ENCODE peak calls at places on chromosomes 11 and 22, in eight cellular contexts. D, H, Y, V, S, N, R and I are unnamed samples.

GRCh38 chr22:22037740-22038139 is 55.2 kb upstream of the TOP3B start:
- DNase-seq in D (no peak), H (no peak), Y (no peak), V (no peak), S (no peak), N (no peak), R (peak), I (no peak)

GRCh38 chr11:76673164-76674142 is 2.9 kb upstream of the LRRC32 start:
- DNase-seq in D (no peak), H (no peak), Y (no peak), V (no peak), S (no peak), N (no peak), R (no peak), I (no peak)

GRCh38 chr11:74024630-74025029 is 15.7 kb upstream of the UCP3 start:
- DNase-seq in D (peak), H (peak), Y (no peak), V (no peak), S (peak), N (peak), R (peak), I (peak)

GRCh38 chr22:42114721-42115120 is 15.9 kb downstream of the CYP2D6 start:
- DNase-seq in D (no peak), H (no peak), Y (peak), V (no peak), S (no peak), N (no peak), R (peak), I (no peak)

GRCh38 chr22:41217553-41218157 is 12.5 kb downstream of the L3MBTL2 start:
- DNase-seq in D (peak), H (peak), Y (no peak), V (peak), S (peak), N (peak), R (peak), I (peak)

GRCh38 chr22:24051028-24051427 is 39.9 kb downstream of the CABIN1 start:
- DNase-seq in D (no peak), H (no peak), Y (no peak), V (no peak), S (no peak), N (no peak), R (no peak), I (no peak)

GRCh38 chr11:115322553-115323203 is 181.5 kb downstream of the CADM1 start:
- DNase-seq in D (no peak), H (no peak), Y (no peak), V (no peak), S (no peak), N (no peak), R (no peak), I (no peak)

GRCh38 chr11:128911239-128911638 is 20.1 kb downstream of the KCNJ5 start:
- DNase-seq in D (no peak), H (no peak), Y (no peak), V (no peak), S (no peak), N (no peak), R (no peak), I (no peak)

GRCh38 chr22:44521326-44521725 is 23.3 kb upstream of the RTL6 start:
- DNase-seq in D (no peak), H (no peak), Y (no peak), V (no peak), S (no peak), N (no peak), R (no peak), I (no peak)

GRCh38 chr11:17443926-17444690 is 32.5 kb downstream of the ABCC8 start:
- DNase-seq in D (no peak), H (no peak), Y (no peak), V (no peak), S (no peak), N (no peak), R (no peak), I (no peak)

GRCh38 chr11:132632641-132633124 is 899.6 kb downstream of the OPCML start:
- DNase-seq in D (no peak), H (no peak), Y (no peak), V (no peak), S (no peak), N (no peak), R (peak), I (no peak)

GRCh38 chr22:29073618-29074275 is 912 bp downstream of the KREMEN1 start:
- DNase-seq in D (peak), H (peak), Y (no peak), V (peak), S (no peak), N (peak), R (no peak), I (peak)

GRCh38 chr11:41943671-41944070 is 484.2 kb upstream of the LRRC4C start:
- DNase-seq in D (no peak), H (no peak), Y (no peak), V (no peak), S (no peak), N (no peak), R (no peak), I (no peak)

GRCh38 chr11:123235687-123236261 is 40.7 kb upstream of the CLMP start:
- DNase-seq in D (no peak), H (no peak), Y (no peak), V (peak), S (no peak), N (peak), R (peak), I (no peak)

GRCh38 chr11:34339149-34340064 is 18.4 kb downstream of the ABTB2 start:
- DNase-seq in D (no peak), H (no peak), Y (peak), V (no peak), S (no peak), N (no peak), R (no peak), I (no peak)

GRCh38 chr11:20363500-20364411 is at the start of gene HTATIP2:
- DNase-seq in D (peak), H (peak), Y (peak), V (peak), S (no peak), N (peak), R (peak), I (peak)

GRCh38 chr22:20852076-20852475 is 6.5 kb downstream of the PI4KA start:
- DNase-seq in D (no peak), H (peak), Y (no peak), V (no peak), S (no peak), N (no peak), R (no peak), I (no peak)

GRCh38 chr22:20246368-20247009 is 21.6 kb downstream of the RTN4R start:
- DNase-seq in D (no peak), H (no peak), Y (no peak), V (no peak), S (no peak), N (no peak), R (no peak), I (no peak)

GRCh38 chr11:34613462-34614183 is 7.3 kb upstream of the EHF start:
- DNase-seq in D (no peak), H (no peak), Y (no peak), V (no peak), S (no peak), N (no peak), R (no peak), I (no peak)

GRCh38 chr11:105489431-105489830 is 120.4 kb upstream of the GRIA4 start:
- DNase-seq in D (no peak), H (no peak), Y (no peak), V (no peak), S (no peak), N (no peak), R (peak), I (no peak)

GRCh38 chr11:61855939-61856730 is 28.0 kb downstream of the FADS2 start:
- DNase-seq in D (no peak), H (no peak), Y (no peak), V (no peak), S (no peak), N (no peak), R (peak), I (peak)

GRCh38 chr11:69498614-69499175 is 17.2 kb downstream of the LINC01488 start:
- DNase-seq in D (no peak), H (no peak), Y (no peak), V (no peak), S (no peak), N (no peak), R (no peak), I (no peak)

GRCh38 chr22:33652596-33652995 is 267.7 kb downstream of the LARGE1 start:
- DNase-seq in D (no peak), H (no peak), Y (no peak), V (no peak), S (no peak), N (no peak), R (peak), I (no peak)

GRCh38 chr11:12101318-12101717 is 9.1 kb upstream of the MICAL2 start:
- DNase-seq in D (no peak), H (no peak), Y (no peak), V (no peak), S (no peak), N (no peak), R (no peak), I (no peak)
- TF ChIP-seq POLR2A in D (no peak), H (no peak), Y (no peak), V (no peak), S (no peak), N (no peak), R (no peak), I (no peak)

DNA sequence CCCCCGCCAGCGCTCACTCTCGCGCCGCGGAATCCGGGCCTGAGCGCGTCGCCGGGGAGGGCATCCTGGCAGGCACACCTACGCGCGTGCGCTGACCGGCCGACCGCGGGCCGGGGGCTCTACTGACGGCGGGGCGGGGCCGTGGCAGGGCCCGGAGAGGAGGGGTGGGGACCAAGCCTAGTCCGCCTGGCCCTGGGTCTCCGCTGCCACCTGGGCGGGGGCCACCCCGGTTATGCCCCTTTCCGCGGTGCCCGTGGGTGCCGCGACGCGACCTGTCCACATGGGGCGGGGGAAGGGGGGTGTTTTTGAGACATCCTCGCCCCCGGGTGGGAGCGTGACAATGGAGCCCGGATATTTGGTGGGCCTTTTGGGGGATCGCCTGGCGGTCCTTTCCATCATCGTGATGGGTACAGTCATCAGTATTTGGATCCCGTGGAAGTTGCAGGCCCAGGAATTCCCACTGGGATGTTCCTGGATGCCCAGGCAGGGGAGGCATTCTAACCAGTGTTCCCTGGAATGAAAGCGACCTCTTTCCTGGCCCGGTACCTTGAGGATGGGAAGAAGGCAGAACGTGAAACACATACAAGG is 2.2 kb downstream of the NCAM1 start:
- DNase-seq in D (no peak), H (no peak), Y (no peak), V (no peak), S (no peak), N (no peak), R (no peak), I (no peak)
- H3K4me3 ChIP-seq in D (peak), H (peak), Y (no peak), V (peak), S (peak), N (peak), R (no peak), I (peak)

GRCh38 chr11:1549355-1550330 is 22.4 kb downstream of the DUSP8 start:
- DNase-seq in D (no peak), H (no peak), Y (no peak), V (no peak), S (no peak), N (no peak), R (no peak), I (no peak)

GRCh38 chr11:1547467-1548098 is 24.5 kb downstream of the DUSP8 start:
- DNase-seq in D (no peak), H (no peak), Y (no peak), V (no peak), S (no peak), N (no peak), R (no peak), I (no peak)

GRCh38 chr11:1546077-1546535 is 26.0 kb downstream of the DUSP8 start:
- DNase-seq in D (peak), H (peak), Y (no peak), V (no peak), S (no peak), N (no peak), R (no peak), I (no peak)

GRCh38 chr11:1546536-1547466 is 25.3 kb downstream of the DUSP8 start:
- DNase-seq in D (peak), H (peak), Y (peak), V (no peak), S (no peak), N (no peak), R (peak), I (peak)

DNA sequence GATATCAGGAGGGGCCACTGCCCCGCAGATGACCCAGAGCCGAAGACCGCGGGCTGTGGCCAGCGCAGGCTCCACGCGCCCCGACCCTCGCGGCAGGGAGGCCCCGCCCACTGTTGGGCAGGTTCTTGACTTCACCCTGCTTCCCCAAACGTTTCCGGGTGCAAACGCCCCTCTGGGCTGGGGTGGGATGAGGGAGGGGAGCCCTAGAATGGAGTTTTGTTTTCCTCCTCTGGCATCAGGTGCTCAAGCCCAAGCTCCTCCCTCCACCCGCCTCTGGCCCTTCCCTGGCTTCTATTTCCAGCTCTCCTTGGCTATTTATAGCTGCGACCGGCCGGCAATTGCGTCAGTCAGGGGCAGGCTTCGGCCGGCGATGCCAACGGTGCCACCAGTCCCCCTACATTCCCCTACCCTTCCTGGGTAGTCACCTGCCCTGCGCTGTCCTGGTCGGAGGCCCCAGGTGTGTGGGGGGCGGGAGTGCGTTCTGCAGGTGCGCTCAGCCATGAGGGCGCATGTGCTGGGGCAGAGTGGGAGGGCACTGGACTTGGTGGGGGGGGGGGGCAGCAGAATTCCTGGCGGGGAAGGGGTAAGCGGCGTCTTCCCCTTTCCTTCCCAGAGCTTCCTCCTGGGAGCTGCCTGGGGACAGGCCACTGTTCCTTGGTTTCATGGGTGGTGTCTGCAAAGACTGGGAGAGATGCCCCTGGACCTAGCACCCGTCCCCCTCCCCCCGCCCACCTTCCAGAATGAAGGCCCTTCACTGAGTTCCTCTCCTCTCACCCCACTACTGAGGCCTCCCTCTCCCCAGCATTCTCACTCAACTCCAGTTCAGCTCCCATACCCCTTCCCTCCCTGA is 23.6 kb downstream of the DUSP8 start:
- DNase-seq in D (peak), H (peak), Y (peak), V (peak), S (no peak), N (peak), R (peak), I (peak)
- TF ChIP-seq POLR2A in D (peak), H (peak), Y (no peak), V (no peak), S (no peak), N (peak), R (no peak), I (no peak)

GRCh38 chr11:19244621-19245020 is 3.9 kb upstream of the E2F8 start:
- DNase-seq in D (no peak), H (no peak), Y (no peak), V (no peak), S (no peak), N (no peak), R (no peak), I (no peak)

GRCh38 chr11:19243143-19243542 is 2.4 kb upstream of the E2F8 start:
- DNase-seq in D (no peak), H (no peak), Y (no peak), V (no peak), S (no peak), N (no peak), R (no peak), I (no peak)

GRCh38 chr11:19243601-19244000 is 2.9 kb upstream of the E2F8 start:
- DNase-seq in D (no peak), H (no peak), Y (no peak), V (no peak), S (no peak), N (no peak), R (no peak), I (no peak)

GRCh38 chr11:19245351-19245750 is 4.6 kb upstream of the E2F8 start:
- DNase-seq in D (no peak), H (no peak), Y (no peak), V (no peak), S (no peak), N (no peak), R (no peak), I (no peak)

DNA sequence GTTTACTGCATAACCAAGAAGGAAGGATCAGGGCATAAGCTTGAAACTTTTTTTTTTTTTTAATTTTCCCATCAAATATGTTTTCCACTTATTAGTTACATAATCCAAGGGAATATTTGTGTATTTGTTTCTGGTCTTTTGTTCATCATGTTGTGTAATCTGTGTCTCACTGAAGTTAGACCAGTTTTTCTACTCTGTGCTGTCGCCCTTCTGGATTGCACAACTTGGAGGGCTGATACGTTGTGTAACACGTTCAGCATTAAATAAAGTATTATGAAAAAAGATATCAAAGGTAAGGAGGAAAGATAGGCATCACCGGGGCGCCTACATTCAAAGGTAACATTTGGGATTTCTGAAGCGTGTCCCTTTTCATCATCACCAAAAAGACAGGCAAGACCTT is 3.3 kb upstream of the E2F8 start:
- DNase-seq in D (peak), H (no peak), Y (no peak), V (no peak), S (no peak), N (no peak), R (no peak), I (no peak)
- H3K4me3 ChIP-seq in D (no peak), H (no peak), Y (no peak), V (no peak), S (no peak), N (no peak), R (no peak), I (no peak)

DNA sequence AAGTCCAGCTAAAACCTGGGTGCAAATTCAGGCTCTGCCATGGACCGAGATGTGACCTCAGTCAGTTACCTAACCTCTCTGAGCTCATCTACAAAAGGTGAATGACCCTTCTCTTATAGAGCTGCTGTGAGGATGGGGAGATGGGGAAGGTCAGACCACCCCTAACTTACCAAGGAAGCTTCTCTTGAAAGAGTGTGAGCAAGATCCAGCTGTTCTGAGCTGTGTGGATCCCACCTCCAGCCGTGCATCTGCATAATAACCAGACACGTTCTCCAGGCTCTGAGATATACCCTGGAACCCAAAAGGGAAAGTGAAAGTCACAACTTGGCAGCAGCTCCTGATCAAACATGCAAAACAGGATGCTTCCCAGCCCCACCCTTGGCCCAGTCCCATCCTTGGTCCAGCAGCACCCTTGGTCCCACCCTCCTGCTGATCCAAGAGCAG is at the start of gene APOL3:
- DNase-seq in D (peak), H (peak), Y (no peak), V (peak), S (peak), N (peak), R (peak), I (peak)
- TF ChIP-seq POLR2A in D (peak), H (peak), Y (no peak), V (no peak), S (no peak), N (peak), R (no peak), I (no peak)

GRCh38 chr11:117795726-117796455 is 1.1 kb downstream of the DSCAML1 start:
- DNase-seq in D (no peak), H (no peak), Y (no peak), V (no peak), S (no peak), N (no peak), R (no peak), I (no peak)
- H3K4me3 ChIP-seq in D (peak), H (peak), Y (peak), V (no peak), S (peak), N (no peak), R (no peak), I (no peak)

GRCh38 chr11:12377106-12377823 is at the start of gene PARVA:
- DNase-seq in D (peak), H (peak), Y (peak), V (peak), S (peak), N (peak), R (peak), I (peak)
- TF ChIP-seq POLR2A in D (peak), H (peak), Y (peak), V (peak), S (no peak), N (no peak), R (peak), I (no peak)